ENCODE peak calls at places on chromosomes 2 and 18, in nine cellular contexts. N is NCI-H774; U is neural crest cell; Y is HEK293T; W is posterior cingulate gyrus; D is chondrocyte; C is Calu3; Z is GDM1; P is activated CD4-positive, alpha-beta T cell treated with anti-CD3 and anti-CD28 coated beads for 1 hour. X is an unnamed sample.

GRCh38 chr2:38466409-38466808 is 89.3 kb upstream of the ATL2 start:
- DNase-seq in N (no peak), U (no peak), Y (no peak), W (no peak), D (no peak), C (no peak), Z (no peak), P (no peak), X (no peak)

GRCh38 chr2:85712849-85713612 is 18.9 kb downstream of the GNLY start:
- DNase-seq in N (no peak), U (no peak), Y (no peak), W (no peak), D (no peak), C (peak), Z (no peak), P (no peak), X (no peak)

GRCh38 chr2:46145840-46146239 is 151.4 kb upstream of the EPAS1 start:
- DNase-seq in N (no peak), U (no peak), Y (no peak), W (no peak), D (no peak), C (no peak), Z (no peak), P (no peak), X (no peak)

GRCh38 chr2:44324971-44325426 is 36.3 kb downstream of the PREPL start:
- DNase-seq in N (no peak), U (no peak), Y (no peak), W (no peak), D (no peak), C (no peak), Z (no peak), P (no peak), X (peak)

GRCh38 chr2:63050916-63051794 is 525 bp downstream of the OTX1 start:
- DNase-seq in N (no peak), U (no peak), Y (peak), W (no peak), D (no peak), C (peak), Z (peak), P (no peak), X (no peak)

GRCh38 chr18:3816601-3817363 is 366.8 kb downstream of the TGIF1 start:
- DNase-seq in N (no peak), U (no peak), Y (no peak), W (no peak), D (no peak), C (peak), Z (no peak), P (no peak), X (peak)

GRCh38 chr2:142426064-142426463 is 295.2 kb upstream of the LRP1B start:
- DNase-seq in N (no peak), U (no peak), Y (no peak), W (no peak), D (no peak), C (no peak), Z (no peak), P (no peak), X (no peak)

GRCh38 chr18:42274488-42275137 is 319.6 kb downstream of the PIK3C3 start:
- DNase-seq in N (no peak), U (no peak), Y (no peak), W (no peak), D (no peak), C (no peak), Z (no peak), P (no peak), X (no peak)

GRCh38 chr2:29004755-29005154 is 23.7 kb downstream of the TOGARAM2 start:
- DNase-seq in N (no peak), U (no peak), Y (no peak), W (no peak), D (no peak), C (no peak), Z (no peak), P (no peak), X (no peak)

GRCh38 chr2:218982312-218983262 is 2.4 kb downstream of the FEV start:
- DNase-seq in N (no peak), U (no peak), Y (no peak), W (no peak), D (peak), C (no peak), Z (no peak), P (no peak), X (no peak)

GRCh38 chr2:201419057-201419635 is 32.1 kb downstream of the TRAK2 start:
- DNase-seq in N (no peak), U (no peak), Y (no peak), W (no peak), D (no peak), C (no peak), Z (no peak), P (no peak), X (no peak)

GRCh38 chr18:39780774-39781173 is 2174.3 kb upstream of the PIK3C3 start:
- DNase-seq in N (no peak), U (no peak), Y (no peak), W (no peak), D (no peak), C (no peak), Z (no peak), P (no peak), X (no peak)